ENCODE peak calls at places on chromosomes 12 and 14, in six cellular contexts. J is GM12878, O is HCT116, N is SK-N-SH, S is K562, V is H1. R is an unnamed sample.

GRCh38 chr14:80930836-80931389 is 10.6 kb downstream of the CEP128 start:
- DNase-seq in S (no peak), J (peak; percentile 88), N (no peak), O (no peak), V (no peak), R (no peak)

GRCh38 chr14:83548061-83548839 is 1981.7 kb upstream of the FLRT2 start:
- DNase-seq in N (no peak), S (no peak), O (no peak), J (no peak), V (no peak), R (peak; percentile 7)

GRCh38 chr12:108854453-108855283 is 2.7 kb downstream of the SSH1 start:
- DNase-seq in N (no peak), V (no peak), O (peak; percentile 98), S (no peak), J (peak; percentile 83), R (no peak)

GRCh38 chr14:21384494-21384851 is 654 bp upstream of the SUPT16H start:
- DNase-seq in S (no peak), V (no peak), N (no peak), O (no peak), J (no peak), R (no peak)

GRCh38 chr12:116687888-116688287 is 50.0 kb downstream of the SPRING1 start:
- DNase-seq in S (peak; percentile 67), O (peak; percentile 60), N (peak; percentile 67), V (peak; percentile 92), J (no peak), R (no peak)

GRCh38 chr12:1925125-1925963 is 6.9 kb upstream of the CACNA2D4 start:
- DNase-seq in J (no peak), V (peak; percentile 34), O (no peak), S (no peak), N (peak; percentile 15), R (no peak)

GRCh38 chr12:72296389-72296788 is 24.2 kb downstream of the TRHDE start:
- DNase-seq in J (no peak), V (no peak), N (no peak), O (peak; percentile 92), S (no peak), R (no peak)

GRCh38 chr14:59189281-59189821 is 884 bp downstream of the DAAM1 start:
- DNase-seq in J (no peak), V (peak; percentile 63), N (peak; percentile 51), O (no peak), S (peak; percentile 11), R (no peak)

GRCh38 chr12:91877022-91877421 is 268.6 kb downstream of the BTG1 start:
- DNase-seq in N (no peak), S (no peak), J (peak; percentile 20), O (no peak), V (no peak), R (no peak)

GRCh38 chr14:93317836-93318807 is 14.7 kb downstream of the BTBD7 start:
- DNase-seq in J (no peak), O (no peak), N (no peak), S (no peak), V (no peak), R (no peak)

GRCh38 chr12:109612003-109612402 is 38.4 kb downstream of the MVK start:
- DNase-seq in V (no peak), S (no peak), J (no peak), N (no peak), O (no peak), R (no peak)

GRCh38 chr12:92503977-92504966 is 198.5 kb upstream of the PLEKHG7 start:
- DNase-seq in J (no peak), V (no peak), S (no peak), O (no peak), N (no peak), R (no peak)

GRCh38 chr14:47485421-47485820 is 190.0 kb downstream of the MDGA2 start:
- DNase-seq in J (no peak), S (no peak), N (no peak), O (no peak), V (no peak), R (no peak)

GRCh38 chr12:54258286-54258685 is 21.6 kb downstream of the CBX5 start:
- DNase-seq in O (no peak), J (no peak), N (no peak), V (no peak), S (peak; percentile 10), R (no peak)

GRCh38 chr12:89995870-89996269 is 287.2 kb upstream of the ATP2B1 start:
- DNase-seq in S (no peak), O (no peak), V (no peak), J (no peak), N (no peak), R (no peak)

GRCh38 chr12:128792881-128793280 is 30.9 kb downstream of the SLC15A4 start:
- DNase-seq in N (no peak), V (no peak), O (no peak), J (no peak), S (no peak), R (no peak)

GRCh38 chr14:96062010-96062409 is 22.8 kb downstream of the C14orf132 start:
- DNase-seq in N (no peak), V (no peak), O (no peak), S (no peak), J (no peak), R (no peak)

GRCh38 chr12:127054531-127054930 is 1212.4 kb upstream of the TMEM132C start:
- DNase-seq in O (no peak), V (no peak), S (no peak), J (no peak), N (no peak), R (no peak)

GRCh38 chr12:48050174-48050573 is 45.9 kb upstream of the COL2A1 start:
- DNase-seq in J (no peak), V (no peak), O (no peak), N (no peak), S (no peak), R (no peak)

GRCh38 chr12:79737875-79738718 is 47.3 kb upstream of the PAWR start:
- DNase-seq in J (peak; percentile 16), V (no peak), S (peak; percentile 44), N (peak; percentile 28), O (peak; percentile 54), R (peak; percentile 47)

GRCh38 chr12:57149309-57149900 is 2.0 kb upstream of the LRP1-AS start:
- DNase-seq in J (no peak), N (no peak), O (no peak), S (no peak), V (no peak), R (no peak)

GRCh38 chr12:115485503-115485902 is 792.0 kb downstream of the MED13L start:
- DNase-seq in S (no peak), J (no peak), V (no peak), O (no peak), N (no peak), R (no peak)

GRCh38 chr12:130765186-130765659 is 49.1 kb upstream of the RIMBP2 start:
- DNase-seq in O (peak; percentile 57), N (no peak), J (no peak), V (no peak), S (peak; percentile 27), R (no peak)

GRCh38 chr12:114799574-114800487 is 115.9 kb upstream of the TBX3 start:
- DNase-seq in O (peak; percentile 58), S (no peak), J (no peak), N (no peak), V (no peak), R (no peak)

GRCh38 chr12:28257411-28257810 is 67.2 kb downstream of the CCDC91 start:
- DNase-seq in O (no peak), J (no peak), V (no peak), S (no peak), N (no peak), R (no peak)

GRCh38 chr14:25537846-25538455 is 488.0 kb upstream of the STXBP6 start:
- DNase-seq in N (peak; percentile 26), J (no peak), O (no peak), V (peak; percentile 75), S (peak; percentile 23), R (peak; percentile 48)

GRCh38 chr12:124381454-124382207 is 86.7 kb downstream of the RFLNA start:
- DNase-seq in O (no peak), N (no peak), S (no peak), J (no peak), V (no peak), R (peak; percentile 76)

DNA sequence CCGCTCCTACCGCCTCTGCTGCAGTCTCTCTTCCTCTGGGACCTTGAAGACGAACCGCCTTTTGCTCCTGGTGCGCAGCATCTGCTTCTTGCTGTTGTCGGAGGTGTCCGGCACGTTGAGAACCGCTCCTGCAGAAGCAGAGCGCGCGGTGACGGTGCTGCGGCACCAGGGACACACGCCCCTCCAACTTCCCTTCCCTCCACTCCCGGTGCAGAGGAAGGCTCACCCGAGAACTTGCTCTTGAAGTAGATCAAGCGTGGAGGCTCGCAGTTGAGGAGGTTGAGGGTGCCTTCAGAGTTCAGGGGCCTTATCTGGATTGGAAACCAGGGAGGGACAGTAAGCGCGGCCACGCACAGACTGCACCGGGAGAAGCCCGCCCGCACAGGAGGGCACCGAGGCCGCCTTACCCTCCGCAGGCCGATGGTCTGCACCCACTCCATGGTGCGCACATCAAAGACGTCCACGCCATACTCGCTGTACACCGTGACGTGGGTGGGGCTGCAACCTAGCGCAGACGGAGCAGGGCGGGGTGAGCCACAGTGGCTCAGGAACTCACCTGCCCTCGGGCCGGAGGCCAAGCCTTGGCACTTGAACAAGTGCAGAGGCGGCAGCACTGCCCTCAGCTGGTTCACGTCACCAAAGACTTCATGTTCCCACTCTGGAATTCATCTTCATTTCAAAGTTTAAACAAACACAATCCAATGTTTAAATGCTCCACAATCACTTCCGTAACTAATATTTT is 17.5 kb downstream of the AMN start:
- DNase-seq in V (no peak), N (no peak), S (no peak), O (no peak), J (no peak), R (no peak)
- TF ChIP-seq JUND in V (no peak), N (no peak), S (no peak), O (no peak), J (no peak), R (no peak)

GRCh38 chr12:121789233-121789781 is 4.2 kb downstream of the RHOF start:
- DNase-seq in N (no peak), V (no peak), J (no peak), S (no peak), O (no peak), R (no peak)
- TF ChIP-seq JUND in N (no peak), V (no peak), J (no peak), S (no peak), O (no peak), R (no peak)

DNA sequence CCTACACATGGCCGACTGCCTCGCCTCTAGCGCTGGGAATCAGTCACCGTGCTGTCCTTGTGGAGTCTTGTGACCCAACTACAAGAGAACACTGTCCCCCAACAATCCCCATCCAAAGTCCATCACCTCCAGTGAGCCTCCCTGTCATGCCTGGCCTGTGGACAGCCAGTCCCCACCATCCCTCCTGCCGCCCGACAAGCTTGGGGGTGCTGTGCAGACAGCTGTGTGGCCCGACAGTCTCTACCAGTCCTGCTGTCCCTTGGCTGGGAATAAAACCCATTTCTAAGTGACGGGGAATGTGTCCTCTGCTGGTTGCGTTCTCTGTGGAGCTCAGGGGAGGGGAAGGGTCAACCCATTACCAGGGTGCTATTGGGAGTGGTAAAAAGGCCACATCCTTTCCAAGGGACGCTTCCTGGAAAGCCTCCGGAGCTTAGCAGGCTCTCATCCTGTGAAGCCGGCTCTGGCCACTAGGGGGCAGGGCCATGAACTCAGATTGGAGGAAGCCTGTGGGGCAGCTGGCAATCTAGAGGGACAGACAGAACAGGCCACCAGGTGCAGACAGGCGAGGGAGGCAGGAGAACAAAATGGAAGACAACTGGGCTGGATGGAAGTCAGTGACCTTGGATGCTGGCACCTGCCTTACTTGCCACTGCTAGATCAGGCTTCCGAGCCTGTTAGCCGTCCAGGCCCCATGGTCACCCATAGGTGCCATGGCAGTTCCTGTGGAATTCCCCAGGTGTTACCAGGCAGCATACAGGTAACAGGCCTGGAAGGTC is 12.0 kb upstream of the BLTP3B start:
- DNase-seq in O (peak; percentile 62), N (peak; percentile 72), S (peak; percentile 71), V (peak; percentile 98), J (no peak), R (peak; percentile 42)
- TF ChIP-seq JUND in O (no peak), N (no peak), S (no peak), V (no peak), J (no peak), R (no peak)

GRCh38 chr14:34931206-34931605 is 51.6 kb upstream of the SRP54 start:
- DNase-seq in J (peak; percentile 9), N (no peak), O (no peak), S (no peak), V (no peak), R (peak; percentile 72)
- TF ChIP-seq JUND in J (no peak), N (no peak), O (no peak), S (no peak), V (no peak), R (no peak)